ENCODE peak calls at places on chromosome 13, in six cellular contexts. C, F, T, K, G and A are unnamed samples.

GRCh38 chr13:28636677-28637317 is 22.1 kb upstream of the POMP start:
- DNase-seq in C (peak), F (peak), T (peak), K (peak), G (peak), A (no peak)

GRCh38 chr13:45847554-45848224 is 3.9 kb downstream of the SIAH3 start:
- DNase-seq in C (peak), F (peak), T (no peak), K (no peak), G (no peak), A (no peak)

GRCh38 chr13:99468971-99469545 is 32.2 kb upstream of the TM9SF2 start:
- DNase-seq in C (no peak), F (no peak), T (no peak), K (no peak), G (no peak), A (no peak)

GRCh38 chr13:103965506-103966243 is 899.5 kb upstream of the SLC10A2 start:
- DNase-seq in C (no peak), F (no peak), T (no peak), K (no peak), G (no peak), A (no peak)

GRCh38 chr13:80297094-80297493 is 43.8 kb downstream of the SPRY2 start:
- DNase-seq in C (no peak), F (no peak), T (no peak), K (no peak), G (no peak), A (no peak)

GRCh38 chr13:67231481-67231940 is 1.4 kb upstream of the PCDH9 start:
- DNase-seq in C (no peak), F (peak), T (no peak), K (no peak), G (no peak), A (no peak)

GRCh38 chr13:103952183-103952582 is 886.0 kb upstream of the SLC10A2 start:
- DNase-seq in C (no peak), F (peak), T (no peak), K (no peak), G (no peak), A (no peak)

GRCh38 chr13:87678353-87678752 is 7.2 kb downstream of the SLITRK5 start:
- DNase-seq in C (no peak), F (no peak), T (no peak), K (no peak), G (no peak), A (no peak)

GRCh38 chr13:35723820-35724219 is 247.3 kb upstream of the MAB21L1 start:
- DNase-seq in C (no peak), F (peak), T (no peak), K (no peak), G (no peak), A (no peak)

GRCh38 chr13:50732712-50733111 is 110.8 kb downstream of the DLEU7 start:
- DNase-seq in C (no peak), F (peak), T (no peak), K (peak), G (peak), A (no peak)

GRCh38 chr13:50230365-50230978 is 215.2 kb downstream of the KCNRG start:
- DNase-seq in C (no peak), F (no peak), T (no peak), K (peak), G (peak), A (no peak)

GRCh38 chr13:53237696-53238095 is 209.1 kb downstream of the OLFM4 start:
- DNase-seq in C (no peak), F (no peak), T (no peak), K (no peak), G (no peak), A (no peak)

GRCh38 chr13:45928843-45929242 is 77.3 kb upstream of the SIAH3 start:
- DNase-seq in C (no peak), F (no peak), T (no peak), K (no peak), G (peak), A (no peak)

GRCh38 chr13:46871557-46871956 is 25.3 kb downstream of the HTR2A start:
- DNase-seq in C (no peak), F (no peak), T (no peak), K (no peak), G (peak), A (no peak)

GRCh38 chr13:50948576-50948975 is 39.0 kb downstream of the RNASEH2B start:
- DNase-seq in C (no peak), F (no peak), T (no peak), K (no peak), G (no peak), A (no peak)

GRCh38 chr13:89704040-89704439 is 1643.4 kb upstream of the MIR17HG start:
- DNase-seq in C (no peak), F (no peak), T (no peak), K (no peak), G (no peak), A (no peak)

GRCh38 chr13:48175200-48175599 is 57.8 kb upstream of the ITM2B start:
- DNase-seq in C (no peak), F (no peak), T (no peak), K (no peak), G (no peak), A (no peak)

GRCh38 chr13:39422845-39423565 is 180.0 kb downstream of the LHFPL6 start:
- DNase-seq in C (no peak), F (peak), T (no peak), K (no peak), G (no peak), A (no peak)

GRCh38 chr13:68810660-68811059 is 1297.0 kb upstream of the ATXN8OS start:
- DNase-seq in C (no peak), F (peak), T (no peak), K (no peak), G (no peak), A (no peak)

GRCh38 chr13:33799950-33800592 is 17.9 kb upstream of the RFC3 start:
- DNase-seq in C (no peak), F (peak), T (no peak), K (no peak), G (peak), A (no peak)

GRCh38 chr13:112658807-112659206 is 31.0 kb upstream of the ATP11A start:
- DNase-seq in C (no peak), F (peak), T (no peak), K (no peak), G (no peak), A (no peak)

GRCh38 chr13:76380436-76381065 is 505.7 kb downstream of the KCTD12 start:
- DNase-seq in C (no peak), F (no peak), T (no peak), K (no peak), G (peak), A (no peak)

GRCh38 chr13:96080676-96081075 is 9.2 kb upstream of the HS6ST3 start:
- DNase-seq in C (no peak), F (no peak), T (no peak), K (no peak), G (no peak), A (no peak)

GRCh38 chr13:79307866-79308298 is 98.2 kb downstream of the RBM26 start:
- DNase-seq in C (no peak), F (peak), T (no peak), K (no peak), G (peak), A (no peak)